ENCODE peak calls at places on chromosome 9, in six cellular contexts. T is heart left ventricle; W is CD8-positive, alpha-beta memory T cell; J is thyroid gland; M is adrenal gland; N is upper lobe of left lung. R is an unnamed sample.

GRCh38 chr9:78595200-78595945 is 298.4 kb downstream of the PSAT1 start:
- DNase-seq in T (no peak), W (no peak), J (no peak), M (no peak), N (no peak), R (no peak)

GRCh38 chr9:117437283-117437682 is 22.4 kb upstream of the ASTN2 start:
- DNase-seq in T (no peak), W (no peak), J (no peak), M (no peak), N (no peak), R (no peak)

GRCh38 chr9:6904366-6904765 is 146.6 kb downstream of the KDM4C start:
- DNase-seq in T (no peak), W (no peak), J (no peak), M (no peak), N (no peak), R (no peak)

GRCh38 chr9:11414241-11414640 is 801.4 kb upstream of the PTPRD start:
- DNase-seq in T (no peak), W (no peak), J (no peak), M (no peak), N (peak; percentile 14), R (no peak)

GRCh38 chr9:98801969-98802371 is 5.5 kb upstream of the GALNT12 start:
- DNase-seq in T (no peak), W (no peak), J (no peak), M (no peak), N (no peak), R (no peak)

GRCh38 chr9:7075154-7075553 is 317.4 kb downstream of the KDM4C start:
- DNase-seq in T (no peak), W (no peak), J (no peak), M (no peak), N (no peak), R (no peak)

GRCh38 chr9:129874261-129875101 is 39.2 kb downstream of the USP20 start:
- DNase-seq in T (no peak), W (no peak), J (no peak), M (no peak), N (peak; percentile 38), R (no peak)

GRCh38 chr9:17764306-17764705 is 185.4 kb downstream of the SH3GL2 start:
- DNase-seq in T (no peak), W (no peak), J (peak; percentile 76), M (no peak), N (no peak), R (no peak)

GRCh38 chr9:107036367-107036766 is 173.4 kb downstream of the ZNF462 start:
- DNase-seq in T (no peak), W (no peak), J (no peak), M (no peak), N (no peak), R (no peak)

GRCh38 chr9:130254753-130255637 is 10.6 kb upstream of the HMCN2 start:
- DNase-seq in T (no peak), W (no peak), J (peak; percentile 87), M (no peak), N (no peak), R (peak; percentile 15)

GRCh38 chr9:94511134-94511942 is 43.5 kb upstream of the PCAT7 start:
- DNase-seq in T (no peak), W (no peak), J (no peak), M (no peak), N (no peak), R (no peak)

GRCh38 chr9:136687721-136688223 is 515 bp upstream of the AGPAT2 start:
- DNase-seq in T (no peak), W (no peak), J (peak; percentile 55), M (no peak), N (peak; percentile 90), R (no peak)
- H3K4me1 ChIP-seq in T (peaks cover 60% of the 10 kb centered on the region), W (peaks cover 11% of the 10 kb centered on the region), J (peaks cover 74% of the 10 kb centered on the region), M (peaks cover 9% of the 10 kb centered on the region), N (peaks cover 31% of the 10 kb centered on the region), R (peaks cover 32% of the 10 kb centered on the region)

DNA sequence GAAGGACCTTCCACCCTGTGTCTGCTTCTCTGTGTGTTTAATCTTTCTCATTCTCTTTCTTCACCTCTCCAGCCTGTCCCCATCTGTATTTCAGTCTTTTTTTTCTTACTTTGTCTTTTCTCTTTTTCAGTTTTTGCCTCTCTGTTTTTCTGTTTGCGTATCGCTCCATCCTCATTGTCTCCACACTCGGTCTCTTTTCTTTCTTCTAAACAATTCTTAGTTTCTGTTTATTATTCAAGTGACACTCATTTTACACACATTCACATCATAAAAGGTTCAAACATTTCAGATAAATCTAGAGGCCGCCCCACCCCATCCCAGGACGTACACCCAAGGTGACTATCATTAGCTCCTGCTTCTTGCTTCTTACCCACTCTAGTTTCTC is 9.8 kb downstream of the LHX2 start:
- DNase-seq in T (no peak), W (no peak), J (no peak), M (no peak), N (no peak), R (no peak)
- H3K4me3 ChIP-seq in T (no peak overlapping the region), W (no peak overlapping the region), J (no peak overlapping the region), M (no peak overlapping the region), N (no peak overlapping the region), R (no peak overlapping the region)

DNA sequence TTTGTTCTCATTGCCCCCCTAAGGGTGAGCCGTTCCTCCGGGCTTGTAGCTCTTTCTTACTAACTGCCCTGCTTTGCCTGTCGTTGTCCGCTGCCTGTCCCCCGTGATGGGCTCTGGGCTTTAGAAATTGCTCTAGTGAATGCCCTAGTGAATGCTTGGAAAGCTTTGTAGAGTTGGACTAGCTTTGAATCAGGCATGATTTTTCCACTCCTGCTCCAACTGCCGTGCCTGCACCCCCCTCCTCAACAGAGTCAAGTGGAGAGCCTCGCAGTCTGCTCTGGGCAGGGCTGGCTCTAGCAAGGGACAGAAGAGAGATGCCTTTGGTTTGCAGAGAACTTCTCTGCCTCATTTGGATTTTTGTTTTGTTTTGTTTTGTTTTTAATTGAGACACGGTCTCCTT is 46.8 kb upstream of the DAB2IP start:
- DNase-seq in T (no peak), W (no peak), J (no peak), M (no peak), N (no peak), R (no peak)
- H3K4me1 ChIP-seq in T (peaks cover 82% of the 10 kb centered on the region), W (no peaks in the 10 kb centered on the region), J (peaks cover 36% of the 10 kb centered on the region), M (peaks cover 24% of the 10 kb centered on the region), N (peaks cover 40% of the 10 kb centered on the region), R (peaks cover 51% of the 10 kb centered on the region)

DNA sequence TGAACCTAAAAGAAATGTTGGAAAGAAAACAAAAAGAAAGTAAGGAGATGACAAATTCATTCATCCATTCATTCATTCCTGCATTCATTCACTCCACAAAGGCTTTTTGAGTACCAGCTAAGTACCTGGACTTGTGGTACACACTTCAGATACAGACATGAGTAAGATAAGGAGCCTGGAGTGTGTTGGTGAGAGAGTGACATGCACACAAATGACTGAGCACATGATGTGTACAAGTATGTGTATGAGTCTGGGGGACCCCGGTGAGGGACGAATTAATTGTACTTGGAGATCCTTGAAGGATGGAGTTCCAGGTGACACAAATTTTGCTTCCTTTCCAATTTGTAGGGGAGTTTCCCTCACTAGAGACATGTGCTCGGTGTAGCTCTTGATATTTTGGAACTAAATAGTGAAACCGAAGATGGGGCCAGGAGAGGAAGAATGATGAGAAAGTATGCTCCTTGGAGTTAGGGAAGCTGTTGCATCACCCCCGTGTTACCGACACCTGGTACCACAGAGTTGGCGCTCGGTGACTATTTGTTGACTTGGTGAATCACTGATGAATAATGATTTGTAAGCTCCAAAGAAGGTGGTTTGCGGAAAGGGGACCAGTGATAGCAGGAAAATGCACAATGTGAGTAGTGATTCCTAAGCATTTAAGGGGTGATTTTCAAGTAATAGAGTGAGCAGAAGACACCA is 509.8 kb downstream of the CCDC171 start:
- DNase-seq in T (no peak), W (no peak), J (no peak), M (no peak), N (no peak), R (no peak)
- H3K4me3 ChIP-seq in T (no peak overlapping the region), W (no peak overlapping the region), J (no peak overlapping the region), M (no peak overlapping the region), N (no peak overlapping the region), R (no peak overlapping the region)

GRCh38 chr9:89869774-89870173 is 265.0 kb downstream of the GADD45G start:
- DNase-seq in T (no peak), W (no peak), J (no peak), M (peak; percentile 8), N (no peak), R (no peak)
- H3K4me1 ChIP-seq in T (peaks cover 21% of the 10 kb centered on the region), W (no peaks in the 10 kb centered on the region), J (peaks cover 4% of the 10 kb centered on the region), M (peaks cover 3% of the 10 kb centered on the region), N (peaks cover 16% of the 10 kb centered on the region), R (peaks cover 30% of the 10 kb centered on the region)

GRCh38 chr9:32866292-32866691 is 83.0 kb downstream of the TMEM215 start:
- DNase-seq in T (peak; percentile 29), W (no peak), J (no peak), M (no peak), N (no peak), R (no peak)

GRCh38 chr9:32867601-32868204 is 84.4 kb downstream of the TMEM215 start:
- DNase-seq in T (no peak), W (no peak), J (no peak), M (no peak), N (no peak), R (no peak)

GRCh38 chr9:32864926-32865325 is 81.6 kb downstream of the TMEM215 start:
- DNase-seq in T (no peak), W (no peak), J (no peak), M (no peak), N (no peak), R (no peak)

GRCh38 chr9:32863291-32863690 is 80.0 kb downstream of the TMEM215 start:
- DNase-seq in T (no peak), W (no peak), J (no peak), M (no peak), N (no peak), R (no peak)
- H3K4me3 ChIP-seq in T (no peak overlapping the region), W (no peak overlapping the region), J (no peak overlapping the region), M (no peak overlapping the region), N (no peak overlapping the region), R (no peak overlapping the region)

GRCh38 chr9:134671341-134672113 is 29.9 kb downstream of the COL5A1 start:
- DNase-seq in T (no peak), W (no peak), J (peak; percentile 90), M (no peak), N (no peak), R (no peak)

GRCh38 chr9:134666801-134667200 is 25.2 kb downstream of the COL5A1 start:
- DNase-seq in T (no peak), W (no peak), J (no peak), M (no peak), N (no peak), R (no peak)

GRCh38 chr9:134670851-134671281 is 29.3 kb downstream of the COL5A1 start:
- DNase-seq in T (no peak), W (no peak), J (no peak), M (no peak), N (no peak), R (no peak)

GRCh38 chr9:134669556-134669955 is 28.0 kb downstream of the COL5A1 start:
- DNase-seq in T (no peak), W (no peak), J (no peak), M (no peak), N (no peak), R (no peak)

DNA sequence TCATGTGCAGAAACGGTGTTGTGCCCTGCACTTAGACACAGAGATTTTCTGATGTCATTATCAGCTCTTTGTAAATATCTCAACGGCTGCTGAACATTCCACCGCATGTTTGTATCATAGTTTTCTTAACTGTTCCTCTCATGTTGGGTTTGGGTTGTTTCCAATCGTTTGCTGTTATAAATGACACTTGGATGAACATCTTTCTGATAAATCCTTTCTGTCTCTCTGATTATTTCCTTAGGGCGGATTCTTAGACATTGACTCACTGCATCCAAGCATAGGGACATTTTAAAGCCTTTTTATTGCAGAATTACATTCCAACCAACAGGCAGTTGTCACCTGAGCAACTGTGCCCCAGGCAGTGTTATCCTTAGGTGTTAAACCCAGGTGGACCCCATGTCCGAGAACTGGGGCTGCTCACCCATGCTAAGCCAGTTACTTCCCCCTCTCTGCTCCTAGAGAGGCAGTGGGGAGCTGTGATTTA is 28.5 kb downstream of the COL5A1 start:
- DNase-seq in T (no peak), W (no peak), J (no peak), M (no peak), N (no peak), R (no peak)
- H3K4me1 ChIP-seq in T (peaks cover 17% of the 10 kb centered on the region), W (no peaks in the 10 kb centered on the region), J (peaks cover 27% of the 10 kb centered on the region), M (no peaks in the 10 kb centered on the region), N (no peaks in the 10 kb centered on the region), R (peaks cover 24% of the 10 kb centered on the region)